ENCODE peak calls at places on chromosomes 12 and 14, in ten cellular contexts. R is K562, I is prostate gland, G is fibroblast of the aortic adventitia, Z is astrocyte of the spinal cord, W is AG04449, J is breast epithelium, E is mesothelial cell of epicardium, S is body of pancreas, C is cardiac muscle cell. P is an unnamed sample.

GRCh38 chr12:48999371-49000131 is at the start of gene DDN:
- DNase-seq in R (peak), I (no peak), G (no peak), Z (peak), W (no peak), J (no peak), E (no peak), S (peak), C (peak), P (no peak)

GRCh38 chr12:115771065-115771464 is 506.4 kb downstream of the MED13L start:
- DNase-seq in R (no peak), I (peak), G (no peak), Z (no peak), W (no peak), J (no peak), E (no peak), S (no peak), C (peak), P (no peak)

GRCh38 chr12:78928200-78929074 is 63.9 kb downstream of the SYT1 start:
- DNase-seq in R (no peak), I (no peak), G (peak), Z (peak), W (no peak), J (no peak), E (no peak), S (no peak), C (peak), P (no peak)

GRCh38 chr12:68745904-68746571 is at the start of gene SLC35E3:
- DNase-seq in R (peak), I (peak), G (peak), Z (peak), W (peak), J (peak), E (peak), S (peak), C (peak), P (peak)

GRCh38 chr12:7322599-7322998 is 18.7 kb downstream of the ACSM4 start:
- DNase-seq in R (no peak), I (no peak), G (no peak), Z (no peak), W (no peak), J (no peak), E (no peak), S (no peak), C (no peak), P (no peak)

GRCh38 chr14:104343690-104344640 is 205.6 kb downstream of the KIF26A start:
- DNase-seq in R (no peak), I (no peak), G (no peak), Z (no peak), W (no peak), J (no peak), E (no peak), S (no peak), C (no peak), P (no peak)

GRCh38 chr12:133106253-133106652 is 23.8 kb downstream of the ZNF891 start:
- DNase-seq in R (peak), I (no peak), G (peak), Z (peak), W (no peak), J (no peak), E (no peak), S (no peak), C (peak), P (no peak)

GRCh38 chr12:25694072-25694471 is 141.0 kb upstream of the LMNTD1 start:
- DNase-seq in R (peak), I (no peak), G (peak), Z (peak), W (no peak), J (no peak), E (no peak), S (peak), C (peak), P (no peak)

GRCh38 chr14:63045234-63045611 is at the start of gene KCNH5:
- DNase-seq in R (no peak), I (peak), G (peak), Z (peak), W (no peak), J (no peak), E (peak), S (peak), C (peak), P (peak)

GRCh38 chr12:132523576-132524331 is 33.8 kb downstream of the FBRSL1 start:
- DNase-seq in R (peak), I (peak), G (peak), Z (peak), W (no peak), J (peak), E (no peak), S (peak), C (peak), P (peak)

GRCh38 chr12:9864913-9865675 is 4.1 kb downstream of the CLEC2B start:
- DNase-seq in R (peak), I (no peak), G (no peak), Z (no peak), W (no peak), J (no peak), E (no peak), S (no peak), C (no peak), P (no peak)

GRCh38 chr12:95277139-95277538 is 59.5 kb downstream of the VEZT start:
- DNase-seq in R (no peak), I (no peak), G (peak), Z (peak), W (peak), J (no peak), E (no peak), S (no peak), C (peak), P (no peak)

GRCh38 chr12:105617141-105617540 is 286.6 kb downstream of the C12orf75 start:
- DNase-seq in R (no peak), I (no peak), G (no peak), Z (no peak), W (no peak), J (no peak), E (no peak), S (no peak), C (no peak), P (no peak)

GRCh38 chr14:39998114-39998513 is 565.9 kb upstream of the FBXO33 start:
- DNase-seq in R (no peak), I (no peak), G (no peak), Z (no peak), W (no peak), J (no peak), E (no peak), S (no peak), C (no peak), P (no peak)

DNA sequence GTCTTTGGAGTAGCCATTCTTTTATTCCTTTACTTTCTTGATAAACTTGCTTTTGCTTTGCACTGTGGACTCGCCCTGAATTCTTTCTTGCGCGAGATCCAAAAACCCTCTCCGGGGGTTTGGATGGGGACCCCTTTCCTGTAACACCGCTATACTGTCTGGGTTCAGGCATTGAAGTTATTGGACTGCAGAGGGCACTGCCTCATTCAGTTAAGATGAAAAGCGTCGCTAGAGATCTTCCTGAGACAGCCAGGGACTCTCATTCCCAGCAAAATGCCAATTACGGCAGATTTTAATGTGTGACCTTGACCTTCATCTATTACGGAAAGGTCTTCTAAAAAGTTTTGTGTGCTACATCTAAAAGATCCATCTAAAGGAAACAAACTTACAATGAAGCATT is 17.3 kb upstream of the RIMKLB start:
- DNase-seq in R (no peak), I (no peak), G (no peak), Z (no peak), W (no peak), J (no peak), E (no peak), S (no peak), C (no peak), P (no peak)
- TF ChIP-seq CTCF in R (no peak), I (no peak), G (no peak), Z (peak), W (no peak), J (no peak), E (no peak), S (no peak), C (peak), P (no peak)

GRCh38 chr12:110100315-110100970 is 23.7 kb upstream of the IFT81 start:
- DNase-seq in R (peak), I (peak), G (peak), Z (peak), W (no peak), J (peak), E (peak), S (peak), C (peak), P (peak)
- TF ChIP-seq CTCF in R (peak), I (peak), G (peak), Z (peak), W (peak), J (peak), E (peak), S (peak), C (peak), P (peak)

GRCh38 chr14:87940894-87941293 is 52.1 kb downstream of the GALC start:
- DNase-seq in R (no peak), I (no peak), G (no peak), Z (no peak), W (no peak), J (no peak), E (no peak), S (no peak), C (no peak), P (no peak)

GRCh38 chr14:87940382-87940781 is 52.6 kb downstream of the GALC start:
- DNase-seq in R (no peak), I (no peak), G (no peak), Z (no peak), W (no peak), J (no peak), E (no peak), S (no peak), C (no peak), P (no peak)

GRCh38 chr14:87934185-87934584 is 58.8 kb downstream of the GALC start:
- DNase-seq in R (no peak), I (no peak), G (no peak), Z (no peak), W (no peak), J (no peak), E (no peak), S (no peak), C (peak), P (no peak)

GRCh38 chr14:87935081-87935828 is 57.7 kb downstream of the GALC start:
- DNase-seq in R (no peak), I (no peak), G (peak), Z (no peak), W (no peak), J (no peak), E (no peak), S (no peak), C (no peak), P (no peak)

DNA sequence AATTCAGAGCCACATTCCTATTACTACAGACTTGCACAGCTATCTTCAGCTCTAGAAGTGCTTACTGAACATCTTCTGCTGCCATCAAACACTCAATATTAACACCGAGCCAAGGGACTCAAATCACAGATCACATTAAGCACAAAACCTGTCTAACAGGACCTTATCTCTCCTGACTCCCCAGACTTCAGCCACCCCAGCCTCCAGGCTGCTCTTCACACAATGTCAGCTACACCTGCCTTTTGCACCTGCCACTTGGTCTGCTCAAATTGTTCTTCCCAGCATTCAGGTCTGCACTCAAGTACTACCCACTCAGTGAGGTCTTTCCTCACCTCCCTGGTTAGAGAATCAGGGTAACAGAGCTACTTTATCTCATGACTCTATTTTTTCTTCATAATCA is 57.1 kb downstream of the GALC start:
- DNase-seq in R (no peak), I (peak), G (no peak), Z (no peak), W (no peak), J (no peak), E (no peak), S (peak), C (no peak), P (no peak)
- TF ChIP-seq CTCF in R (no peak), I (no peak), G (no peak), Z (no peak), W (no peak), J (no peak), E (no peak), S (no peak), C (no peak), P (no peak)

DNA sequence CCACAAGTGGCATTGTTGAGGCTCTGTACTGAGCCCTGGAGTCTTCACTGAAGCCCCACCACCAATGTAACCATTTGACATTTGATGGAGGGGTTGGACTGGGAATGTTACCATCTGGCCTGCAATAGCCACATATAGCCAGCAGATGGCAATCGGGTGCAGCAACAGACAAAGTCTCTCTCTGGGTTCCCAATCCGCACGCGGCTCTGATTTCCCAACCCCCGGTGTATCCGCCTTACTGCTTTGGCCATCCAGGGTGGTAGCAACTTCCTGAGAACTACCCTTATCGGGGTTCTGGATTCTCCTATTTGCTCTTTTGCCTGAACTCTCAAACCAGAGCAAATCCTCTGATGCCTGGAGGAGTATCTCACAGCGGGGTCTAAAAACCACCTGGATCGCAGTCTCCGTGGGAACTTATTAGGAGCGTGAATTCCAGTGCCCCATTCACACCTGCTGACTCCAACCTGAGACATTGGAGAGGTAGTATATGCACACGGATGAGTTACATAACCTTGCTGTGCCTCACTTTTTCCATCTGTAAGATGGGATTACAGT is 14.2 kb downstream of the VRTN start:
- DNase-seq in R (peak), I (peak), G (peak), Z (peak), W (peak), J (peak), E (peak), S (peak), C (peak), P (peak)
- TF ChIP-seq CTCF in R (peak), I (peak), G (peak), Z (peak), W (peak), J (peak), E (peak), S (peak), C (peak), P (peak)